ENCODE peak calls at places on chromosome 16, in five cellular contexts. A, X, W, S and L are unnamed samples.

GRCh38 chr16:56682703-56683397 is 580 bp downstream of the MT1X start:
- DNase-seq in A (peak), X (no peak), W (no peak), S (no peak), L (no peak)

GRCh38 chr16:31188450-31189411 is 8.8 kb downstream of the FUS start:
- DNase-seq in A (no peak), X (no peak), W (no peak), S (no peak), L (peak)

GRCh38 chr16:85202631-85203461 is 90.6 kb upstream of the CIBAR2 start:
- DNase-seq in A (no peak), X (no peak), W (no peak), S (no peak), L (no peak)

GRCh38 chr16:3459401-3460090 is 16.1 kb downstream of the NAA60 start:
- DNase-seq in A (no peak), X (no peak), W (no peak), S (no peak), L (no peak)

GRCh38 chr16:85859818-85860125 is 39.2 kb upstream of the IRF8 start:
- DNase-seq in A (peak), X (no peak), W (no peak), S (no peak), L (no peak)

GRCh38 chr16:68287276-68288251 is 23.2 kb downstream of the SLC7A6OS start:
- DNase-seq in A (peak), X (no peak), W (no peak), S (no peak), L (no peak)

GRCh38 chr16:56956756-56957155 is 5.0 kb upstream of the CETP start:
- DNase-seq in A (no peak), X (no peak), W (no peak), S (no peak), L (peak)

GRCh38 chr16:67055712-67056487 is 27.0 kb downstream of the CBFB start:
- DNase-seq in A (peak), X (no peak), W (no peak), S (no peak), L (no peak)

GRCh38 chr16:25141648-25142047 is 30.1 kb downstream of the LCMT1 start:
- DNase-seq in A (no peak), X (no peak), W (no peak), S (no peak), L (no peak)

GRCh38 chr16:4270091-4270490 is 2.7 kb downstream of the TFAP4 start:
- DNase-seq in A (no peak), X (no peak), W (no peak), S (no peak), L (no peak)

GRCh38 chr16:3835089-3835602 is 45.4 kb downstream of the CREBBP start:
- DNase-seq in A (no peak), X (no peak), W (no peak), S (no peak), L (no peak)

GRCh38 chr16:10598157-10598556 is 17.8 kb upstream of the EMP2 start:
- DNase-seq in A (no peak), X (no peak), W (no peak), S (no peak), L (no peak)

GRCh38 chr16:5633845-5634440 is 536.3 kb upstream of the EEF2KMT start:
- DNase-seq in A (peak), X (peak), W (no peak), S (no peak), L (peak)

GRCh38 chr16:57349212-57350031 is 9.2 kb upstream of the CCL22 start:
- DNase-seq in A (peak), X (no peak), W (no peak), S (peak), L (peak)